ENCODE peak calls at places on chromosome 11, in four cellular contexts. Z, J, N and R are unnamed samples.

GRCh38 chr11:45848654-45849081 is 1.4 kb downstream of the CRY2 start:
- DNase-seq in J (no peak), Z (no peak), N (no peak), R (no peak)

GRCh38 chr11:93849751-93850584 is 450 bp downstream of the VSTM5 start:
- DNase-seq in N (peak; percentile 5), Z (no peak), J (no peak), R (no peak)

GRCh38 chr11:69648679-69649575 is 8.0 kb downstream of the CCND1 start:
- DNase-seq in J (no peak), N (no peak), Z (no peak), R (no peak)

GRCh38 chr11:73284106-73284505 is 12.0 kb downstream of the P2RY6 start:
- DNase-seq in Z (no peak), N (no peak), J (no peak), R (no peak)

GRCh38 chr11:2088746-2089535 is 50.2 kb downstream of the IGF2 start:
- DNase-seq in J (no peak), N (no peak), Z (peak; percentile 11), R (no peak)

GRCh38 chr11:18692941-18693760 is 5.4 kb upstream of the TMEM86A start:
- DNase-seq in N (no peak), Z (no peak), J (no peak), R (no peak)

GRCh38 chr11:21566521-21567100 is 626.3 kb upstream of the ANO5 start:
- DNase-seq in J (no peak), N (no peak), Z (no peak), R (no peak)

GRCh38 chr11:64482588-64482987 is 108.4 kb upstream of the SLC22A12 start:
- DNase-seq in N (no peak), J (no peak), Z (no peak), R (no peak)

GRCh38 chr11:112016765-112017356 is 8.3 kb upstream of the DLAT start:
- DNase-seq in N (peak; percentile 3), Z (no peak), J (no peak), R (no peak)

GRCh38 chr11:9861860-9862725 is 198.2 kb downstream of the SWAP70 start:
- DNase-seq in J (peak; percentile 56), N (peak; percentile 44), Z (no peak), R (peak; percentile 59)

GRCh38 chr11:65384301-65384889 is 1.9 kb upstream of the SLC25A45 start:
- DNase-seq in N (no peak), Z (no peak), J (no peak), R (no peak)

GRCh38 chr11:63764201-63764711 is 4.3 kb downstream of the ZFTA start:
- DNase-seq in J (no peak), N (no peak), Z (no peak), R (no peak)

GRCh38 chr11:106012744-106013143 is 9.3 kb downstream of the MSANTD4 start:
- DNase-seq in Z (no peak), N (no peak), J (no peak), R (no peak)

GRCh38 chr11:31974737-31975136 is 116.1 kb upstream of the RCN1 start:
- DNase-seq in Z (no peak), N (no peak), J (no peak), R (no peak)

GRCh38 chr11:45021692-45022130 is 71.0 kb upstream of the TP53I11 start:
- DNase-seq in J (peak; percentile 7), N (no peak), Z (peak; percentile 57), R (no peak)

GRCh38 chr11:125229006-125229405 is 64.5 kb downstream of the PKNOX2 start:
- DNase-seq in Z (no peak), N (no peak), J (no peak), R (no peak)

GRCh38 chr11:14537134-14537599 is 17.0 kb upstream of the PSMA1 start:
- DNase-seq in N (peak; percentile 18), Z (no peak), J (peak; percentile 56), R (peak; percentile 41)

GRCh38 chr11:126432525-126432924 is 77.0 kb downstream of the ST3GAL4 start:
- DNase-seq in Z (no peak), N (no peak), J (no peak), R (no peak)

GRCh38 chr11:126433989-126434949 is 78.8 kb downstream of the ST3GAL4 start:
- DNase-seq in N (no peak), J (no peak), Z (no peak), R (no peak)

GRCh38 chr11:126436209-126436608 is 80.7 kb downstream of the ST3GAL4 start:
- DNase-seq in J (no peak), N (no peak), Z (no peak), R (no peak)

GRCh38 chr11:126433244-126433846 is 77.9 kb downstream of the ST3GAL4 start:
- DNase-seq in J (no peak), N (no peak), Z (no peak), R (no peak)

DNA sequence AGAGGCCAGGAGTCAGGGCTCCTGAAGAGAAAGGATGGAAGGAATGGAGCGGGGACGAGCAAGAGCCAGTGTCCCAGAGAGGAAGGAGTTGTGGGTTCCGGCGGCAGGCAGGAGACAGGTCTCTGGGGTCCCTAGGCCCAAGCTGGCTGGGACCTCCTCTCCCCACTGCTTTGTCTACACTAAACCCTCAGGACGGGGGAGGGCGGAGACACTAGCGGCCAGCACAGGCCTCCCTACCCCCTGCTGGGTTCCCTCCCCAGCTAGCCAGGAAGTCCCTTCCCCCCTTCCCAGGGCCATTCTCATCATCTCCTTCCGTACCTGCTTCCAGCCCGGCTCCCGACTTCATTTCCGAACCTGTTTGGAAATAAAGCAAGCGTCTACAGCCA is 79.5 kb downstream of the ST3GAL4 start:
- DNase-seq in J (no peak), Z (no peak), N (no peak), R (no peak)
- H3K4me3 ChIP-seq in J (no peak overlapping the region), Z (no peak overlapping the region), N (no peak overlapping the region), R (no peak overlapping the region)

GRCh38 chr11:100793525-100793924 is 106.4 kb downstream of the ARHGAP42 start:
- DNase-seq in J (no peak), Z (no peak), N (no peak), R (no peak)
- H3K4me3 ChIP-seq in J (no peak overlapping the region), Z (no peak overlapping the region), N (no peak overlapping the region), R (no peak overlapping the region)

GRCh38 chr11:82980947-82981346 is 79.4 kb downstream of the DDIAS start:
- DNase-seq in J (no peak), Z (no peak), N (no peak), R (no peak)
- H3K4me3 ChIP-seq in J (no peak overlapping the region), Z (no peak overlapping the region), N (no peak overlapping the region), R (no peak overlapping the region)

DNA sequence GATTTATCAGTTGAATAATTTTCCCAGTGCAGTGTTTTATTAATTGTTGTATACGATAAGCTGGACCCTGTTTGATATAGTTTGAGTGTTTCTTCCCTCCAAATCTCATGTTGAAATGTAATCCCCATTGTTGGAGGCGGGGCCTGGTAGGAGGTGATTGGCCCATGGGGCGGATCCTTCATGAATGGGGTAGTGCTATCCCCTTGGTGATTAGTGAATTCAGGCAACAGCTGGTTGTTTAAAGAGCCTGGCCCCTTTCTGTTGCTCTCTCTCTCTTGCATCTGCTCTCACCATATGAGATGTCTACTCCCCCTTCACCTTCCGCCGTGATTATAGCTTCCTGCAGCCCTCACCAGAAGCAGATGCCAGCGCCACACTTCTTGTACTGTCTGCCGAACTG is 1.5 kb downstream of the OR5A1 start:
- DNase-seq in Z (no peak), J (no peak), N (no peak), R (no peak)
- H3K4me3 ChIP-seq in Z (no peak overlapping the region), J (no peak overlapping the region), N (no peak overlapping the region), R (no peak overlapping the region)

GRCh38 chr11:104995001-104995408 is 26.6 kb upstream of the CASP4 start:
- DNase-seq in Z (no peak), N (no peak), J (no peak), R (no peak)

GRCh38 chr11:104999716-105000115 is 23.3 kb downstream of the CASP5 start:
- DNase-seq in J (no peak), N (no peak), Z (no peak), R (no peak)

GRCh38 chr11:105000797-105001196 is 22.2 kb downstream of the CASP5 start:
- DNase-seq in N (no peak), J (peak; percentile 31), Z (peak; percentile 50), R (peak; percentile 4)

GRCh38 chr11:105000167-105000566 is 22.8 kb downstream of the CASP5 start:
- DNase-seq in Z (no peak), J (no peak), N (no peak), R (no peak)

DNA sequence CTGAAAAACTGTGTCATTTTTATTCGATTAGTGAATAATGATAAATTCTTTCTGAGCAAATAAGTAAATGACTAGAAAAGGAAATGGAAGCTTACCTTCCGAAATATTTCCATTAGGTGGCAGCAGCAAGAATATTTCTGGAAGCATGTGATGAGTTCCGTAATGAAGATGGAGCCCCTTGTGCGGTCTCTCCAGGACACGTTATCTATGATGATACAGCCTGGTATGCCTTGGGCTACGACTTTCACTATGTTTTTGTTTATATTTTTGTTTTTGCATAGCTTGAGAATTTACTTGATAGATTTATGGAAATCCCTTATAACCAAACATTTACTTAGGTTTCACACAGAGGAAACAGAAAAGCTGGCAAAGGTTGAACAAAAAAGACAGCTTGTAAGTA is 25.7 kb downstream of the CASP5 start:
- DNase-seq in Z (no peak), J (no peak), N (no peak), R (no peak)
- H3K4me3 ChIP-seq in Z (no peak overlapping the region), J (no peak overlapping the region), N (no peak overlapping the region), R (no peak overlapping the region)

GRCh38 chr11:57308426-57309060 is 16.2 kb downstream of the TNKS1BP1 start:
- DNase-seq in N (no peak), Z (no peak), J (no peak), R (no peak)

GRCh38 chr11:57306941-57307598 is 17.7 kb downstream of the TNKS1BP1 start:
- DNase-seq in Z (no peak), N (no peak), J (no peak), R (no peak)

GRCh38 chr11:57307666-57308270 is 17.0 kb downstream of the TNKS1BP1 start:
- DNase-seq in J (no peak), N (no peak), Z (no peak), R (no peak)

GRCh38 chr11:57305523-57305922 is 19.2 kb downstream of the TNKS1BP1 start:
- DNase-seq in Z (no peak), N (no peak), J (no peak), R (no peak)

GRCh38 chr11:57306156-57306876 is 18.4 kb downstream of the TNKS1BP1 start:
- DNase-seq in Z (no peak), J (no peak), N (no peak), R (no peak)
- H3K4me3 ChIP-seq in Z (no peak overlapping the region), J (no peak overlapping the region), N (no peak overlapping the region), R (no peak overlapping the region)

GRCh38 chr11:128506999-128507591 is 80.3 kb downstream of the ETS1 start:
- DNase-seq in J (no peak), N (no peak), Z (peak; percentile 70), R (no peak)
- H3K4me3 ChIP-seq in J (no peak overlapping the region), N (no peak overlapping the region), Z (peak overlapping the region; percentile 39), R (no peak overlapping the region)

GRCh38 chr11:83779876-83780275 is 493.7 kb upstream of the CCDC90B start:
- DNase-seq in N (no peak), J (no peak), Z (no peak), R (no peak)
- H3K4me3 ChIP-seq in N (no peak overlapping the region), J (no peak overlapping the region), Z (no peak overlapping the region), R (no peak overlapping the region)

DNA sequence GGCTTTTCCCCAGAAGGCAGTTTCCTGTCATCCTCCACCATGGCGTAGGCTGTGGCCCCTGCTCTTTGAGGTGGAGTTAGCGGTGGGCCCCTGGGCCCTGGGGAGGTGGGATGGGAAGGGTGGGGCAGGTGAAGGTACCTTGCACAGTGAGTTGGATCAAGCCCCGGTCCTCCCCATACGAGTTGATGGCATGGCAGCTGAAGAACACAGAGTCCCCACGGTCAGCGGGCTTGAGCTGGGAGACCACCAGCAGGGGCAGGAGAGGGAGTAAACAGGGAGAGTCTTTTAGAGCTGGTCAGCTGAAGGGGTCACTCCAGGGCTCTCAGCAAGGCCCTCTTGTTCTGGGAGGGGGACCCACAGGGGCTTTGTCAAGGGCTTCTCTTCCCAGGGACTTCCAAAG is 153.4 kb downstream of the CEP164 start:
- DNase-seq in N (no peak), J (no peak), Z (no peak), R (no peak)
- H3K4me3 ChIP-seq in N (no peak overlapping the region), J (no peak overlapping the region), Z (no peak overlapping the region), R (no peak overlapping the region)